ENCODE peak calls at places on chromosomes 3 and 15, in nine cellular contexts. B is sigmoid colon, N is heart left ventricle, R is GM12878, K is A549, E is Peyer's patch, U is gastrocnemius medialis, D is IMR-90, Y is testis. J is an unnamed sample.

GRCh38 chr3:48469046-48469915 is 22.7 kb downstream of the ATRIP start:
- DNase-seq in Y (no peak), E (no peak), K (no peak), D (no peak), B (no peak), R (no peak), N (no peak), U (no peak), J (no peak)

GRCh38 chr15:41501961-41502786 is 8.5 kb downstream of the ITPKA start:
- DNase-seq in Y (peak; percentile 18), N (no peak), D (no peak), B (no peak), E (peak; percentile 35), R (no peak), U (no peak), K (no peak), J (no peak)

GRCh38 chr15:68277605-68278344 is at the start of gene FEM1B:
- DNase-seq in B (peak; percentile 97), R (peak; percentile 68), K (peak; percentile 98), U (peak; percentile 90), N (peak; percentile 92), E (peak; percentile 84), Y (peak; percentile 91), D (peak; percentile 92), J (peak; percentile 88)

GRCh38 chr3:172675371-172676193 is 35.3 kb downstream of the NCEH1 start:
- DNase-seq in B (no peak), U (no peak), N (no peak), D (peak; percentile 65), Y (no peak), E (no peak), K (peak; percentile 61), R (no peak), J (no peak)

GRCh38 chr3:2544718-2545117 is 446.1 kb downstream of the CNTN4 start:
- DNase-seq in K (no peak), E (no peak), R (no peak), B (no peak), U (no peak), N (no peak), D (no peak), Y (no peak), J (no peak)

GRCh38 chr3:39814007-39814406 is 4.6 kb downstream of the MYRIP start:
- DNase-seq in D (no peak), E (no peak), R (no peak), U (no peak), K (no peak), N (no peak), Y (no peak), B (no peak), J (no peak)

GRCh38 chr3:169668081-169668956 is 4.8 kb upstream of the MECOM start:
- DNase-seq in R (no peak), K (peak; percentile 18), E (no peak), D (peak; percentile 18), U (no peak), N (peak; percentile 29), B (no peak), Y (peak; percentile 21), J (no peak)

GRCh38 chr3:13884851-13885703 is 5.2 kb upstream of the WNT7A start:
- DNase-seq in R (no peak), B (peak; percentile 13), K (no peak), D (no peak), U (no peak), Y (peak; percentile 76), N (no peak), E (peak; percentile 44), J (peak; percentile 42)

GRCh38 chr3:12643010-12643380 is 20.9 kb downstream of the RAF1 start:
- DNase-seq in Y (no peak), R (no peak), K (no peak), N (no peak), B (no peak), D (no peak), U (no peak), E (no peak), J (no peak)

GRCh38 chr3:66722675-66723074 is 221.9 kb upstream of the LRIG1 start:
- DNase-seq in Y (peak; percentile 18), E (no peak), K (peak; percentile 1), D (peak; percentile 95), R (no peak), U (no peak), B (peak; percentile 88), N (peak; percentile 21), J (no peak)

GRCh38 chr3:146540236-146540635 is 4.2 kb downstream of the PLSCR1 start:
- DNase-seq in R (no peak), K (no peak), D (no peak), U (no peak), Y (no peak), N (no peak), E (no peak), B (no peak), J (no peak)

GRCh38 chr3:24943961-24944360 is 449.3 kb upstream of the THRB start:
- DNase-seq in U (no peak), Y (no peak), N (no peak), B (no peak), K (no peak), R (no peak), D (no peak), E (no peak), J (no peak)

GRCh38 chr3:112131111-112131510 is 1.9 kb downstream of the GCSAM start:
- DNase-seq in D (no peak), R (no peak), U (no peak), E (no peak), B (no peak), K (no peak), Y (no peak), N (no peak), J (no peak)

GRCh38 chr3:87036671-87037070 is 45.7 kb upstream of the VGLL3 start:
- DNase-seq in U (no peak), E (no peak), N (no peak), Y (no peak), R (no peak), K (no peak), D (no peak), B (no peak), J (no peak)

GRCh38 chr15:65466901-65467300 is 44.2 kb upstream of the IGDCC4 start:
- DNase-seq in K (no peak), E (no peak), N (no peak), Y (no peak), U (no peak), R (no peak), D (peak; percentile 66), B (no peak), J (no peak)

GRCh38 chr15:63532307-63532744 is 27.9 kb downstream of the USP3 start:
- DNase-seq in N (no peak), D (peak; percentile 38), E (no peak), K (peak; percentile 37), B (no peak), U (no peak), R (no peak), Y (no peak), J (no peak)

GRCh38 chr3:53936347-53936746 is 44.7 kb upstream of the SELENOK start:
- DNase-seq in K (no peak), B (no peak), N (no peak), Y (no peak), R (no peak), U (no peak), D (no peak), E (no peak), J (no peak)

GRCh38 chr15:51735611-51736010 is 1.8 kb downstream of the LYSMD2 start:
- DNase-seq in R (no peak), Y (no peak), U (no peak), K (no peak), B (no peak), N (no peak), D (no peak), E (no peak), J (no peak)

GRCh38 chr3:47746264-47746663 is 35.4 kb downstream of the SMARCC1 start:
- DNase-seq in K (no peak), U (no peak), B (no peak), N (no peak), D (no peak), R (no peak), E (no peak), Y (no peak), J (no peak)

GRCh38 chr3:134315286-134316106 is 58.8 kb downstream of the AMOTL2 start:
- DNase-seq in E (no peak), K (no peak), R (no peak), D (peak; percentile 82), Y (peak; percentile 71), U (peak; percentile 49), B (peak; percentile 89), N (peak; percentile 71), J (no peak)

GRCh38 chr3:188491276-188491687 is 337.3 kb downstream of the LPP start:
- DNase-seq in Y (no peak), N (peak; percentile 21), D (peak; percentile 61), R (no peak), E (no peak), U (no peak), K (no peak), B (no peak), J (no peak)

GRCh38 chr15:64521726-64522164 is 61.4 kb downstream of the ZNF609 start:
- DNase-seq in B (peak; percentile 60), Y (peak; percentile 86), U (no peak), E (no peak), R (no peak), K (peak; percentile 81), N (no peak), D (peak; percentile 49), J (peak; percentile 59)

DNA sequence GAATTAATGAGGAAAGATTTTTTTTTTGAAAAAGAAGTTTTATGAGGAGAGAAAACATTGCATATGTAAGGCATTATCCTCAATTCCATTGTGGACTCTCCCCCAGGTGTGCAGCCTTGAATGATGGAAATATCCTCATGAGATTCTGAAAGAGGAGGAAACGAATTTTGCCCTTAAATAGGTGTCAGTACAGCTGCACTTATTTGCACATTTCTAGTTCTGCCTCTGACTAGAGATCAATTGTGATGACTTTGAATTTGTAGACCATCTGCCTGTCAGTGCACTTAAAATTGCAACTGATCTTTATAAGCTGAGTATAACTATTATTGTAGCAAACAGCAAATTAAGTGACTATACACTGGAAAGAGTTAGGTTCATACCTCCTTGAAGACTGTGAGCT is 141.8 kb downstream of the UBE2E2 start:
- DNase-seq in N (no peak), Y (no peak), R (no peak), B (no peak), K (no peak), U (no peak), E (no peak), D (no peak), J (no peak)
- H3K4me1 ChIP-seq in N (no peaks in the 10 kb centered on the region), Y (no peaks in the 10 kb centered on the region), R (peaks cover 22% of the 10 kb centered on the region), B (no peaks in the 10 kb centered on the region), K (no peaks in the 10 kb centered on the region), U (peaks cover 11% of the 10 kb centered on the region), E (no peaks in the 10 kb centered on the region), D (no peaks in the 10 kb centered on the region), J (no peaks in the 10 kb centered on the region)

GRCh38 chr15:67110400-67110799 is 45.0 kb downstream of the SMAD3 start:
- DNase-seq in K (peak; percentile 64), B (no peak), Y (no peak), D (no peak), R (peak; percentile 54), U (no peak), E (peak; percentile 77), N (no peak), J (no peak)
- TF ChIP-seq POLR2A in K (no peak), B (no peak), Y (no peak), D (peak; percentile 53), R (peak; percentile 65), U (no peak), E (no peak), N (no peak), J (no peak)

GRCh38 chr15:69929905-69930630 is 167.6 kb downstream of the TLE3 start:
- DNase-seq in B (no peak), D (no peak), U (no peak), Y (no peak), N (no peak), K (no peak), R (no peak), E (no peak), J (no peak)
- H3K9me3 ChIP-seq in B (peaks cover 3% of the 10 kb centered on the region), D (peaks cover 18% of the 10 kb centered on the region), U (no peaks in the 10 kb centered on the region), Y (no peaks in the 10 kb centered on the region), N (no peaks in the 10 kb centered on the region), K (peaks cover 25% of the 10 kb centered on the region), R (peaks cover 2% of the 10 kb centered on the region), E (peaks cover 3% of the 10 kb centered on the region), J (peaks cover 20% of the 10 kb centered on the region)

GRCh38 chr3:124776856-124777255 is 46.6 kb downstream of the UMPS start:
- DNase-seq in D (no peak), U (no peak), R (no peak), K (no peak), B (no peak), E (no peak), N (no peak), Y (no peak), J (no peak)
- H3K4me1 ChIP-seq in D (peaks cover 39% of the 10 kb centered on the region), U (peaks cover 57% of the 10 kb centered on the region), R (peaks cover 19% of the 10 kb centered on the region), K (peaks cover 58% of the 10 kb centered on the region), B (no peaks in the 10 kb centered on the region), E (no peaks in the 10 kb centered on the region), N (peaks cover 11% of the 10 kb centered on the region), Y (peaks cover 49% of the 10 kb centered on the region), J (peaks cover 31% of the 10 kb centered on the region)